ENCODE peak calls at places on chromosome 17, in six cellular contexts. One of them, this sample, is unnamed.

GRCh38 chr17:79981661-79982101 is 54.0 kb downstream of the TBC1D16 start:
- DNase-seq in esophagus squamous epithelium: no peak
- DNase-seq in spleen: peak; percentile 68
- DNase-seq in HL-60: no peak
- DNase-seq in A673: no peak
- DNase-seq in heart right ventricle: no peak
- DNase-seq in this sample: no peak

GRCh38 chr17:59221159-59221847 is 992 bp downstream of the GDPD1 start:
- DNase-seq in esophagus squamous epithelium: no peak
- DNase-seq in spleen: no peak
- DNase-seq in HL-60: no peak
- DNase-seq in A673: no peak
- DNase-seq in heart right ventricle: no peak
- DNase-seq in this sample: no peak

GRCh38 chr17:32909787-32910369 is 18.1 kb upstream of the TMEM98 start:
- DNase-seq in esophagus squamous epithelium: no peak
- DNase-seq in spleen: no peak
- DNase-seq in HL-60: peak; percentile 59
- DNase-seq in A673: peak; percentile 73
- DNase-seq in heart right ventricle: no peak
- DNase-seq in this sample: peak; percentile 72

GRCh38 chr17:10072086-10072485 is 126.3 kb downstream of the GAS7 start:
- DNase-seq in esophagus squamous epithelium: no peak
- DNase-seq in spleen: no peak
- DNase-seq in HL-60: no peak
- DNase-seq in A673: no peak
- DNase-seq in heart right ventricle: no peak
- DNase-seq in this sample: no peak

GRCh38 chr17:78127240-78127887 is 1.2 kb downstream of the TMC6 start:
- DNase-seq in esophagus squamous epithelium: no peak
- DNase-seq in spleen: peak; percentile 96
- DNase-seq in HL-60: peak; percentile 90
- DNase-seq in A673: no peak
- DNase-seq in heart right ventricle: peak; percentile 78
- DNase-seq in this sample: no peak

GRCh38 chr17:49798182-49798581 is 9.7 kb downstream of the KAT7 start:
- DNase-seq in esophagus squamous epithelium: no peak
- DNase-seq in spleen: no peak
- DNase-seq in HL-60: no peak
- DNase-seq in A673: no peak
- DNase-seq in heart right ventricle: no peak
- DNase-seq in this sample: peak; percentile 14

GRCh38 chr17:35299108-35299507 is 56.2 kb downstream of the SLFN5 start:
- DNase-seq in esophagus squamous epithelium: no peak
- DNase-seq in spleen: no peak
- DNase-seq in HL-60: no peak
- DNase-seq in A673: no peak
- DNase-seq in heart right ventricle: no peak
- DNase-seq in this sample: no peak

GRCh38 chr17:49741692-49742076 is 22.2 kb downstream of the FAM117A start:
- DNase-seq in esophagus squamous epithelium: no peak
- DNase-seq in spleen: no peak
- DNase-seq in HL-60: no peak
- DNase-seq in A673: no peak
- DNase-seq in heart right ventricle: no peak
- DNase-seq in this sample: no peak

GRCh38 chr17:81057079-81057730 is 22.3 kb downstream of the BAIAP2 start:
- DNase-seq in esophagus squamous epithelium: no peak
- DNase-seq in spleen: no peak
- DNase-seq in HL-60: no peak
- DNase-seq in A673: peak; percentile 72
- DNase-seq in heart right ventricle: peak; percentile 48
- DNase-seq in this sample: peak; percentile 80

GRCh38 chr17:71342726-71343125 is 778.1 kb upstream of the SOX9 start:
- DNase-seq in esophagus squamous epithelium: no peak
- DNase-seq in spleen: no peak
- DNase-seq in HL-60: no peak
- DNase-seq in A673: no peak
- DNase-seq in heart right ventricle: no peak
- DNase-seq in this sample: no peak

GRCh38 chr17:50841277-50841948 is 6.0 kb downstream of the WFIKKN2 start:
- DNase-seq in esophagus squamous epithelium: no peak
- DNase-seq in spleen: no peak
- DNase-seq in HL-60: no peak
- DNase-seq in A673: no peak
- DNase-seq in heart right ventricle: no peak
- DNase-seq in this sample: no peak

GRCh38 chr17:82287849-82288601 is 14.5 kb upstream of the CSNK1D start:
- DNase-seq in esophagus squamous epithelium: peak; percentile 41
- DNase-seq in spleen: no peak
- DNase-seq in HL-60: peak; percentile 97
- DNase-seq in A673: no peak
- DNase-seq in heart right ventricle: peak; percentile 78
- DNase-seq in this sample: peak; percentile 39

GRCh38 chr17:78468366-78468765 is 89.9 kb downstream of the PGS1 start:
- DNase-seq in esophagus squamous epithelium: no peak
- DNase-seq in spleen: no peak
- DNase-seq in HL-60: no peak
- DNase-seq in A673: no peak
- DNase-seq in heart right ventricle: no peak
- DNase-seq in this sample: no peak

GRCh38 chr17:37490638-37491614 is 1.2 kb downstream of the DUSP14 start:
- DNase-seq in esophagus squamous epithelium: no peak
- DNase-seq in spleen: no peak
- DNase-seq in HL-60: peak; percentile 49
- DNase-seq in A673: peak; percentile 57
- DNase-seq in heart right ventricle: no peak
- DNase-seq in this sample: peak; percentile 90

DNA sequence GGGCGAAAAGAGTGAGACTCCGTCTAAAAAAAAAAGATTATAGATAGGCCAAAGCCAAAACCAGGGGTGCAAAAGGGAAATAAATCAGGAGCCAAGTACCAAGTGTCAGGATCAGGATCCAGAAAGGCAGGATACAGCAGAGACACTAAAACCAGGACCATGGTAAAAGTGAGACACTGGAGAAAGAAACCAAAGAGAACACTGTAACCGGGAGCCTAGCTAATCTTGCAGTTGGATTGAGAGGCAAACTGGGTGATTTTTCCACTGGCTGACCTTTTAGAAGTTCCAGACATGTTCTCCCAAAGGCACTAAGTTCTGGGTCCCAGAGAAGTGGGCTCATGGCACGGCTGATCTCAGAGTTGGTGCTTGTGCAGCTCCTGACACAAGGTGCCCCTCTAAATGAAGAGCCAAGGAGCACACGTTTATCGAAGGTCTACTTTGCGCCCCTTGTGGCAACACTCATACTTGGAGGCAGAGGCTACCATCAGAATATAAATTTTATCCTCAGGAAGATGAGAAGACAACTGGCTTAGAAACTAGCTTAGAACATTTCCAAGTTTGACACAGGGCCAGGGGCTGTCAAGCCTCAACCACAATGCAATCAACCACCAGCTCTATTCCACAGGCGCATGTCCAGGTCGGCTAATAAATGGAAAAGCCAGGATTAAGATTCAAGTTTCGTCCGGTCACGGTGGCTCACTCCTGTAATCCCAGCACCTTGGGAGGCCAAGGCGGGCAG is 27.5 kb upstream of the HELZ start:
- DNase-seq in esophagus squamous epithelium: no peak
- DNase-seq in spleen: no peak
- DNase-seq in HL-60: peak; percentile 7
- DNase-seq in A673: peak; percentile 59
- DNase-seq in heart right ventricle: no peak
- DNase-seq in this sample: peak; percentile 14
- TF ChIP-seq CTCF in esophagus squamous epithelium: no peak
- TF ChIP-seq CTCF in spleen: peak; percentile 22
- TF ChIP-seq CTCF in HL-60: peak; percentile 5
- TF ChIP-seq CTCF in A673: peak; percentile 65
- TF ChIP-seq CTCF in heart right ventricle: no peak
- TF ChIP-seq CTCF in this sample: peak; percentile 27

GRCh38 chr17:65229596-65229995 is 92.4 kb downstream of the RGS9 start:
- DNase-seq in esophagus squamous epithelium: no peak
- DNase-seq in spleen: no peak
- DNase-seq in HL-60: no peak
- DNase-seq in A673: no peak
- DNase-seq in heart right ventricle: no peak
- DNase-seq in this sample: no peak
- H3K4me3 ChIP-seq in esophagus squamous epithelium: no peak overlapping the region
- H3K4me3 ChIP-seq in spleen: no peak overlapping the region
- H3K4me3 ChIP-seq in HL-60: no peak overlapping the region
- H3K4me3 ChIP-seq in A673: no peak overlapping the region
- H3K4me3 ChIP-seq in heart right ventricle: no peak overlapping the region
- H3K4me3 ChIP-seq in this sample: no peak overlapping the region

GRCh38 chr17:8324132-8324531 is 14.1 kb downstream of the ARHGEF15 start:
- DNase-seq in esophagus squamous epithelium: no peak
- DNase-seq in spleen: no peak
- DNase-seq in HL-60: no peak
- DNase-seq in A673: no peak
- DNase-seq in heart right ventricle: no peak
- DNase-seq in this sample: no peak
- TF ChIP-seq CTCF in esophagus squamous epithelium: no peak
- TF ChIP-seq CTCF in spleen: no peak
- TF ChIP-seq CTCF in HL-60: no peak
- TF ChIP-seq CTCF in A673: no peak
- TF ChIP-seq CTCF in heart right ventricle: no peak
- TF ChIP-seq CTCF in this sample: no peak

GRCh38 chr17:47427985-47428384 is 102.9 kb upstream of the NPEPPS start:
- DNase-seq in esophagus squamous epithelium: no peak
- DNase-seq in spleen: no peak
- DNase-seq in HL-60: no peak
- DNase-seq in A673: no peak
- DNase-seq in heart right ventricle: no peak
- DNase-seq in this sample: no peak

GRCh38 chr17:47423406-47424295 is 99.9 kb downstream of the EFCAB13 start:
- DNase-seq in esophagus squamous epithelium: no peak
- DNase-seq in spleen: peak; percentile 75
- DNase-seq in HL-60: no peak
- DNase-seq in A673: peak; percentile 1
- DNase-seq in heart right ventricle: peak; percentile 14
- DNase-seq in this sample: no peak
- H3K4me3 ChIP-seq in esophagus squamous epithelium: peak overlapping the region; percentile 65
- H3K4me3 ChIP-seq in spleen: peak overlapping the region; percentile 38
- H3K4me3 ChIP-seq in HL-60: no peak overlapping the region
- H3K4me3 ChIP-seq in A673: peak overlapping the region; percentile 38
- H3K4me3 ChIP-seq in heart right ventricle: peak overlapping the region; percentile 40
- H3K4me3 ChIP-seq in this sample: peak overlapping the region; percentile 34

GRCh38 chr17:51857052-51857593 is 301.4 kb downstream of the CA10 start:
- DNase-seq in esophagus squamous epithelium: no peak
- DNase-seq in spleen: no peak
- DNase-seq in HL-60: no peak
- DNase-seq in A673: peak; percentile 33
- DNase-seq in heart right ventricle: no peak
- DNase-seq in this sample: no peak
- TF ChIP-seq CTCF in esophagus squamous epithelium: no peak
- TF ChIP-seq CTCF in spleen: no peak
- TF ChIP-seq CTCF in HL-60: no peak
- TF ChIP-seq CTCF in A673: peak; percentile 11
- TF ChIP-seq CTCF in heart right ventricle: no peak
- TF ChIP-seq CTCF in this sample: no peak

GRCh38 chr17:38583833-38584349 is 21.9 kb downstream of the SRCIN1 start:
- DNase-seq in esophagus squamous epithelium: no peak
- DNase-seq in spleen: no peak
- DNase-seq in HL-60: no peak
- DNase-seq in A673: no peak
- DNase-seq in heart right ventricle: no peak
- DNase-seq in this sample: no peak
- H3K4me3 ChIP-seq in esophagus squamous epithelium: no peak overlapping the region
- H3K4me3 ChIP-seq in spleen: no peak overlapping the region
- H3K4me3 ChIP-seq in HL-60: no peak overlapping the region
- H3K4me3 ChIP-seq in A673: no peak overlapping the region
- H3K4me3 ChIP-seq in heart right ventricle: no peak overlapping the region
- H3K4me3 ChIP-seq in this sample: no peak overlapping the region

GRCh38 chr17:19319771-19320505 is 42.6 kb downstream of the B9D1 start:
- DNase-seq in esophagus squamous epithelium: no peak
- DNase-seq in spleen: peak; percentile 69
- DNase-seq in HL-60: no peak
- DNase-seq in A673: no peak
- DNase-seq in heart right ventricle: no peak
- DNase-seq in this sample: no peak

GRCh38 chr17:19318611-19319010 is 43.9 kb downstream of the B9D1 start:
- DNase-seq in esophagus squamous epithelium: no peak
- DNase-seq in spleen: peak; percentile 9
- DNase-seq in HL-60: no peak
- DNase-seq in A673: no peak
- DNase-seq in heart right ventricle: no peak
- DNase-seq in this sample: no peak

GRCh38 chr17:19316756-19317358 is 45.7 kb downstream of the B9D1 start:
- DNase-seq in esophagus squamous epithelium: no peak
- DNase-seq in spleen: no peak
- DNase-seq in HL-60: no peak
- DNase-seq in A673: no peak
- DNase-seq in heart right ventricle: no peak
- DNase-seq in this sample: no peak

GRCh38 chr17:19315104-19315503 is 47.4 kb downstream of the B9D1 start:
- DNase-seq in esophagus squamous epithelium: no peak
- DNase-seq in spleen: peak; percentile 44
- DNase-seq in HL-60: no peak
- DNase-seq in A673: no peak
- DNase-seq in heart right ventricle: no peak
- DNase-seq in this sample: no peak

GRCh38 chr17:19317359-19318095 is 45.0 kb downstream of the B9D1 start:
- DNase-seq in esophagus squamous epithelium: no peak
- DNase-seq in spleen: peak; percentile 89
- DNase-seq in HL-60: peak; percentile 30
- DNase-seq in A673: peak; percentile 93
- DNase-seq in heart right ventricle: peak; percentile 78
- DNase-seq in this sample: peak; percentile 88
- TF ChIP-seq CTCF in esophagus squamous epithelium: peak; percentile 7
- TF ChIP-seq CTCF in spleen: peak; percentile 44
- TF ChIP-seq CTCF in HL-60: no peak
- TF ChIP-seq CTCF in A673: peak; percentile 41
- TF ChIP-seq CTCF in heart right ventricle: peak; percentile 32
- TF ChIP-seq CTCF in this sample: peak; percentile 11

DNA sequence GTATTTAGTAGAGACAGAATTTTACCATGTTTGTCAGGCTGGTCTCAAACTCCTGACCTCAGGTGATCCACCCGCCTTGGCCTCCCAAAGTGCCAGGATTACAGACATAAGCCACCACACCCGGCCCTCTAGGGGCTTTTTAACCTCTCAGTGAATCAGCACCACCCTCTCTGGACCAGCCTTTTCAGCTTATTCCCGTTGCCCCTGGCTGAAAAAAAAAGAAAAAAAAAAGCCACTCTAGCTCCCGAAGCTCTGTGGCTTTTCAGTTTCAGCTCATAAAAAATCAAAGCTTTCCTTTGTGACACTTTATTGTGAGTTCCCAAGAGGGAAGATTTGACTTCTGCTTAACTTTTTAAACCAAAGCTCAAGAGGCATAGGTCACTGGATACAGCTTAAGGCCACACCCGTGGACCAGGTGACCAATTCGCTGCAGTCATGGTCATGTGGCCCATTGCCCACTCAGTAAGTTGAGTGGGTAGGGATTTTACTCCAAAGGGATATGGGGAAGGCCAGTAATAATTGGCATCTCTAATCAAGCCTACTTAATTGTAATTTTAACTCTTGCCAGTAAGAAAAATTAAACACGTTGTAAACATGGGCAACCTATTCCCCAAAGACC is 46.6 kb upstream of the MED13 start:
- DNase-seq in esophagus squamous epithelium: no peak
- DNase-seq in spleen: no peak
- DNase-seq in HL-60: no peak
- DNase-seq in A673: no peak
- DNase-seq in heart right ventricle: no peak
- DNase-seq in this sample: peak; percentile 6
- H3K4me3 ChIP-seq in esophagus squamous epithelium: no peak overlapping the region
- H3K4me3 ChIP-seq in spleen: no peak overlapping the region
- H3K4me3 ChIP-seq in HL-60: no peak overlapping the region
- H3K4me3 ChIP-seq in A673: no peak overlapping the region
- H3K4me3 ChIP-seq in heart right ventricle: no peak overlapping the region
- H3K4me3 ChIP-seq in this sample: no peak overlapping the region